ENCODE peak calls at places on chromosomes 12 and 14, in ten cellular contexts. T is NCI-H1048, H is Kasumi-1, P is uterus, N is AG04450, Y is IMR-90, D is NCI-H1417, A is breast epithelium, U is cardiac muscle cell, Z is AG08396. G is an unnamed sample.

GRCh38 chr12:30896461-30896860 is 30.1 kb upstream of the TSPAN11 start:
- DNase-seq in T (no peak), H (no peak), P (no peak), N (no peak), Y (peak; percentile 13), D (no peak), A (no peak), U (peak; percentile 29), Z (peak; percentile 31), G (no peak)

GRCh38 chr12:52144512-52145227 is 47.1 kb downstream of the KRT80 start:
- DNase-seq in T (no peak), H (no peak), P (no peak), N (no peak), Y (no peak), D (no peak), A (no peak), U (no peak), Z (no peak), G (no peak)

GRCh38 chr12:96015672-96016071 is 19.5 kb upstream of the HAL start:
- DNase-seq in T (no peak), H (peak; percentile 18), P (no peak), N (no peak), Y (peak; percentile 22), D (no peak), A (no peak), U (peak; percentile 56), Z (no peak), G (no peak)

GRCh38 chr12:116336542-116337065 is 59.1 kb upstream of the MED13L start:
- DNase-seq in T (no peak), H (no peak), P (no peak), N (no peak), Y (peak; percentile 77), D (no peak), A (no peak), U (peak; percentile 55), Z (no peak), G (no peak)

GRCh38 chr12:26198742-26199141 is 3.4 kb downstream of the SSPN start:
- DNase-seq in T (no peak), H (no peak), P (peak; percentile 38), N (no peak), Y (peak; percentile 63), D (no peak), A (no peak), U (peak; percentile 51), Z (no peak), G (no peak)

GRCh38 chr14:53190938-53191337 is 37.8 kb upstream of the DDHD1 start:
- DNase-seq in T (no peak), H (no peak), P (no peak), N (no peak), Y (peak; percentile 12), D (no peak), A (no peak), U (peak; percentile 29), Z (no peak), G (no peak)

GRCh38 chr12:67274186-67274585 is 5.0 kb downstream of the CAND1 start:
- DNase-seq in T (no peak), H (no peak), P (no peak), N (no peak), Y (no peak), D (no peak), A (no peak), U (no peak), Z (no peak), G (no peak)

GRCh38 chr14:78885884-78886283 is 715.7 kb downstream of the NRXN3 start:
- DNase-seq in T (no peak), H (no peak), P (no peak), N (no peak), Y (no peak), D (no peak), A (no peak), U (no peak), Z (no peak), G (no peak)

GRCh38 chr12:117749431-117749830 is 219.4 kb downstream of the KSR2 start:
- DNase-seq in T (no peak), H (no peak), P (no peak), N (no peak), Y (no peak), D (no peak), A (no peak), U (no peak), Z (no peak), G (no peak)

GRCh38 chr12:124898200-124898950 is 16.1 kb downstream of the UBC start:
- DNase-seq in T (no peak), H (peak; percentile 69), P (no peak), N (no peak), Y (no peak), D (peak; percentile 8), A (no peak), U (no peak), Z (peak; percentile 28), G (peak; percentile 15)

GRCh38 chr12:13049816-13050215 is 5.6 kb downstream of the FAM234B start:
- DNase-seq in T (no peak), H (no peak), P (no peak), N (no peak), Y (peak; percentile 65), D (no peak), A (no peak), U (peak; percentile 75), Z (peak; percentile 58), G (no peak)

GRCh38 chr14:103123128-103123633 is at the start of gene TNFAIP2:
- DNase-seq in T (no peak), H (no peak), P (peak; percentile 42), N (no peak), Y (no peak), D (no peak), A (no peak), U (peak; percentile 34), Z (peak; percentile 80), G (no peak)

GRCh38 chr14:22685467-22685866 is 41.3 kb upstream of the OR6J1 start:
- DNase-seq in T (no peak), H (no peak), P (no peak), N (no peak), Y (no peak), D (no peak), A (no peak), U (no peak), Z (no peak), G (no peak)

GRCh38 chr12:122423258-122424165 is 1.0 kb upstream of the CLIP1 start:
- DNase-seq in T (no peak), H (peak; percentile 30), P (no peak), N (no peak), Y (peak; percentile 62), D (peak; percentile 58), A (no peak), U (peak; percentile 37), Z (peak; percentile 14), G (no peak)

GRCh38 chr14:32087173-32087861 is 10.2 kb downstream of the ARHGAP5 start:
- DNase-seq in T (no peak), H (no peak), P (no peak), N (no peak), Y (peak; percentile 43), D (no peak), A (no peak), U (peak; percentile 37), Z (peak; percentile 8), G (no peak)

GRCh38 chr14:25833341-25834121 is 764.3 kb downstream of the NOVA1 start:
- DNase-seq in T (peak; percentile 40), H (peak; percentile 51), P (peak; percentile 19), N (no peak), Y (no peak), D (peak; percentile 84), A (no peak), U (peak; percentile 16), Z (no peak), G (peak; percentile 0)

GRCh38 chr12:52081263-52081733 is 1.8 kb downstream of the SMIM41 start:
- DNase-seq in T (no peak), H (no peak), P (no peak), N (no peak), Y (no peak), D (no peak), A (no peak), U (no peak), Z (no peak), G (peak; percentile 27)

GRCh38 chr12:47967461-47968430 is 4.3 kb downstream of the TMEM106C start:
- DNase-seq in T (no peak), H (no peak), P (no peak), N (no peak), Y (peak; percentile 17), D (no peak), A (no peak), U (peak; percentile 63), Z (no peak), G (no peak)

GRCh38 chr14:30223385-30223785 is 295.7 kb upstream of the PRKD1 start:
- DNase-seq in T (no peak), H (no peak), P (peak; percentile 58), N (peak; percentile 87), Y (peak; percentile 95), D (no peak), A (peak; percentile 61), U (peak; percentile 90), Z (peak; percentile 77), G (no peak)

GRCh38 chr12:79174656-79175055 is 310.1 kb downstream of the SYT1 start:
- DNase-seq in T (no peak), H (peak; percentile 21), P (no peak), N (no peak), Y (peak; percentile 77), D (peak; percentile 11), A (no peak), U (peak; percentile 73), Z (peak; percentile 15), G (no peak)